ENCODE peak calls at places on chromosomes 12 and 14, in eight cellular contexts. J, O, F, L, B, C, S and N are unnamed samples.

GRCh38 chr12:88181881-88182280 is 39.8 kb downstream of the TMTC3 start:
- DNase-seq in L (peak), B (no peak), S (no peak), F (no peak), J (no peak), C (no peak), O (no peak), N (no peak)

GRCh38 chr14:65210827-65211192 is 108.5 kb upstream of the MAX start:
- DNase-seq in C (no peak), S (no peak), F (no peak), J (no peak), O (no peak), B (no peak), L (peak), N (no peak)

GRCh38 chr12:118979763-118980406 is 1.5 kb upstream of the SRRM4 start:
- DNase-seq in J (peak), F (peak), C (peak), O (peak), L (peak), B (peak), S (no peak), N (peak)

GRCh38 chr12:105369014-105369413 is 38.5 kb downstream of the C12orf75 start:
- DNase-seq in B (peak), O (no peak), L (peak), C (no peak), S (no peak), F (no peak), J (no peak), N (no peak)

GRCh38 chr14:34067587-34067986 is 116.7 kb upstream of the EGLN3 start:
- DNase-seq in F (no peak), S (no peak), C (no peak), B (no peak), O (no peak), L (no peak), J (no peak), N (no peak)

GRCh38 chr12:552466-552865 is 92.7 kb downstream of the B4GALNT3 start:
- DNase-seq in L (peak), O (no peak), B (no peak), S (no peak), F (no peak), C (no peak), J (no peak), N (no peak)

GRCh38 chr14:96256420-96256819 is 410 bp downstream of the BDKRB1 start:
- DNase-seq in J (no peak), L (peak), C (no peak), B (peak), O (no peak), S (no peak), F (no peak), N (no peak)

GRCh38 chr14:54593860-54594259 is 26.9 kb downstream of the SAMD4A start:
- DNase-seq in O (no peak), S (no peak), L (peak), B (no peak), J (no peak), C (no peak), F (no peak), N (no peak)

GRCh38 chr14:25048170-25049126 is 1.5 kb downstream of the STXBP6 start:
- DNase-seq in F (no peak), L (peak), S (peak), J (no peak), O (peak), B (peak), C (no peak), N (peak)

GRCh38 chr14:28759658-28760313 is 6.8 kb upstream of the FOXG1 start:
- DNase-seq in C (peak), S (no peak), L (no peak), F (no peak), B (no peak), O (no peak), J (no peak), N (peak)

GRCh38 chr14:33457617-33458016 is 493.3 kb downstream of the EGLN3 start:
- DNase-seq in B (no peak), J (no peak), F (no peak), O (no peak), L (no peak), S (no peak), C (no peak), N (no peak)

GRCh38 chr12:86044396-86044795 is 170.3 kb downstream of the NTS start:
- DNase-seq in B (no peak), O (no peak), J (no peak), F (no peak), L (no peak), S (no peak), C (no peak), N (no peak)

GRCh38 chr14:24418492-24418873 is 11.0 kb downstream of the CBLN3 start:
- DNase-seq in B (no peak), S (no peak), L (no peak), F (no peak), O (peak), C (no peak), J (no peak), N (no peak)

GRCh38 chr12:116389990-116390655 is 112.6 kb upstream of the MED13L start:
- DNase-seq in O (no peak), S (peak), F (no peak), B (peak), L (peak), C (no peak), J (no peak), N (no peak)

GRCh38 chr14:93318927-93319326 is 13.9 kb downstream of the BTBD7 start:
- DNase-seq in C (no peak), S (no peak), L (peak), J (no peak), F (no peak), B (no peak), O (no peak), N (no peak)

GRCh38 chr14:58763210-58763609 is 125.4 kb downstream of the DACT1 start:
- DNase-seq in C (no peak), B (no peak), S (no peak), O (no peak), L (no peak), J (no peak), F (no peak), N (no peak)

GRCh38 chr12:42382013-42382696 is 56.2 kb downstream of the PPHLN1 start:
- DNase-seq in J (no peak), C (no peak), B (peak), S (no peak), F (no peak), O (no peak), L (peak), N (peak)

GRCh38 chr12:132723764-132724140 is 13.1 kb downstream of the PGAM5 start:
- DNase-seq in J (no peak), L (peak), O (no peak), F (no peak), S (no peak), B (peak), C (no peak), N (no peak)

GRCh38 chr14:74425525-74426201 is 347 bp downstream of the SYNDIG1L start:
- DNase-seq in C (peak), B (peak), S (no peak), F (peak), J (peak), L (peak), O (peak), N (peak)

GRCh38 chr12:57340104-57340503 is 89.1 kb upstream of the STAC3 start:
- DNase-seq in J (no peak), O (peak), S (peak), B (peak), C (no peak), F (no peak), L (peak), N (no peak)

GRCh38 chr14:24179294-24179960 is 7.5 kb downstream of the REC8 start:
- DNase-seq in O (no peak), B (no peak), L (no peak), F (no peak), C (no peak), J (no peak), S (no peak), N (no peak)

GRCh38 chr14:33120966-33121365 is 182.3 kb downstream of the NPAS3 start:
- DNase-seq in L (peak), B (no peak), C (no peak), O (no peak), J (no peak), F (no peak), S (no peak), N (no peak)

GRCh38 chr12:118537481-118537917 is 161.1 kb downstream of the SUDS3 start:
- DNase-seq in C (no peak), F (no peak), B (no peak), S (peak), O (no peak), J (no peak), L (peak), N (peak)

GRCh38 chr14:55094630-55095157 is 34.4 kb upstream of the LGALS3 start:
- DNase-seq in F (no peak), B (no peak), C (no peak), O (no peak), J (no peak), S (no peak), L (peak), N (no peak)

GRCh38 chr12:89250648-89251047 is 101.7 kb downstream of the DUSP6 start:
- DNase-seq in O (no peak), L (no peak), S (no peak), J (no peak), C (no peak), B (no peak), F (no peak), N (no peak)

GRCh38 chr12:113252494-113252893 is 31.2 kb downstream of the TPCN1 start:
- DNase-seq in B (no peak), F (no peak), O (no peak), J (no peak), C (no peak), S (no peak), L (no peak), N (no peak)

GRCh38 chr12:6752181-6752930 is 585 bp downstream of the MLF2 start:
- DNase-seq in C (peak), B (peak), S (peak), O (peak), F (no peak), L (peak), J (no peak), N (peak)

GRCh38 chr14:93986972-93987371 is 10.1 kb upstream of the CCDC197 start:
- DNase-seq in S (no peak), B (no peak), C (no peak), O (no peak), J (no peak), F (no peak), L (no peak), N (no peak)

GRCh38 chr12:6630696-6631095 is 5.1 kb downstream of the LPAR5 start:
- DNase-seq in O (no peak), B (no peak), L (no peak), S (no peak), F (no peak), C (no peak), J (no peak), N (no peak)

GRCh38 chr12:88650715-88651114 is 70.4 kb upstream of the KITLG start:
- DNase-seq in S (no peak), O (no peak), C (no peak), L (peak), J (no peak), F (no peak), B (peak), N (no peak)

GRCh38 chr14:104782086-104782822 is 13.3 kb downstream of the AKT1 start:
- DNase-seq in S (no peak), B (no peak), O (no peak), C (no peak), F (no peak), J (no peak), L (no peak), N (no peak)

GRCh38 chr14:94481468-94482131 is 5.6 kb upstream of the SERPINA9 start:
- DNase-seq in L (peak), F (no peak), J (no peak), B (peak), C (no peak), O (no peak), S (no peak), N (no peak)

GRCh38 chr14:83867871-83868270 is 1662.1 kb upstream of the FLRT2 start:
- DNase-seq in L (no peak), O (no peak), J (no peak), F (no peak), S (no peak), C (no peak), B (no peak), N (no peak)

GRCh38 chr12:115870021-115870420 is 407.5 kb downstream of the MED13L start:
- DNase-seq in B (no peak), L (no peak), S (no peak), C (no peak), F (no peak), O (no peak), J (no peak), N (no peak)

GRCh38 chr14:89507926-89508460 is 91.0 kb upstream of the FOXN3 start:
- DNase-seq in C (no peak), F (no peak), O (no peak), B (no peak), S (no peak), L (peak), J (peak), N (no peak)

GRCh38 chr14:94380225-94381148 is 7.9 kb downstream of the SERPINA1 start:
- DNase-seq in C (no peak), S (no peak), J (no peak), O (no peak), B (no peak), L (no peak), F (peak), N (no peak)

GRCh38 chr12:24911284-24911791 is 37.6 kb downstream of the BCAT1 start:
- DNase-seq in S (no peak), O (no peak), J (no peak), B (peak), C (no peak), F (no peak), L (peak), N (no peak)